ENCODE peak calls at places on chromosomes 11 and 22, in six cellular contexts. One of them, this sample, is unnamed.
A peak's percentile ranks its signal among the peaks of the same experiment; 100 is the strongest.

GRCh38 chr11:72303179-72303578 is 59.2 kb upstream of the PHOX2A start:
- DNase-seq in transverse colon: no peak
- DNase-seq in NCI-H774: no peak
- DNase-seq in B cell: no peak
- DNase-seq in NCI-H1694 treated with DMSO at 0.1 percent for 48 hours: no peak
- DNase-seq in MV-4-11: no peak
- DNase-seq in this sample: no peak

GRCh38 chr11:102581091-102581490 is 44.0 kb downstream of the MMP20 start:
- DNase-seq in MV-4-11: no peak
- DNase-seq in transverse colon: no peak
- DNase-seq in NCI-H1694 treated with DMSO at 0.1 percent for 48 hours: no peak
- DNase-seq in NCI-H774: no peak
- DNase-seq in B cell: no peak
- DNase-seq in this sample: no peak

GRCh38 chr22:18136563-18137320 is 13.2 kb upstream of the USP18 start:
- DNase-seq in NCI-H774: no peak
- DNase-seq in B cell: peak; percentile 5
- DNase-seq in MV-4-11: no peak
- DNase-seq in NCI-H1694 treated with DMSO at 0.1 percent for 48 hours: no peak
- DNase-seq in transverse colon: no peak
- DNase-seq in this sample: no peak

GRCh38 chr22:30169002-30169401 is 77.6 kb downstream of the LIF start:
- DNase-seq in transverse colon: no peak
- DNase-seq in MV-4-11: no peak
- DNase-seq in NCI-H774: no peak
- DNase-seq in B cell: no peak
- DNase-seq in NCI-H1694 treated with DMSO at 0.1 percent for 48 hours: no peak
- DNase-seq in this sample: no peak

GRCh38 chr11:12673601-12673923 is 659 bp upstream of the TEAD1 start:
- DNase-seq in B cell: no peak
- DNase-seq in NCI-H774: no peak
- DNase-seq in NCI-H1694 treated with DMSO at 0.1 percent for 48 hours: no peak
- DNase-seq in transverse colon: no peak
- DNase-seq in MV-4-11: no peak
- DNase-seq in this sample: no peak

GRCh38 chr11:56700919-56701485 is 2.1 kb downstream of the OR9G1 start:
- DNase-seq in NCI-H1694 treated with DMSO at 0.1 percent for 48 hours: no peak
- DNase-seq in MV-4-11: no peak
- DNase-seq in NCI-H774: no peak
- DNase-seq in B cell: no peak
- DNase-seq in transverse colon: no peak
- DNase-seq in this sample: no peak

GRCh38 chr11:10600570-10601248 is 32.2 kb upstream of the LYVE1 start:
- DNase-seq in NCI-H774: no peak
- DNase-seq in B cell: no peak
- DNase-seq in NCI-H1694 treated with DMSO at 0.1 percent for 48 hours: no peak
- DNase-seq in transverse colon: no peak
- DNase-seq in MV-4-11: no peak
- DNase-seq in this sample: peak; percentile 6

GRCh38 chr11:23284626-23285025 is 424.4 kb upstream of the CCDC179 start:
- DNase-seq in MV-4-11: no peak
- DNase-seq in B cell: no peak
- DNase-seq in NCI-H1694 treated with DMSO at 0.1 percent for 48 hours: no peak
- DNase-seq in transverse colon: no peak
- DNase-seq in NCI-H774: no peak
- DNase-seq in this sample: no peak

GRCh38 chr11:103731681-103732080 is 304.8 kb upstream of the DDI1 start:
- DNase-seq in NCI-H1694 treated with DMSO at 0.1 percent for 48 hours: no peak
- DNase-seq in MV-4-11: no peak
- DNase-seq in NCI-H774: no peak
- DNase-seq in transverse colon: no peak
- DNase-seq in B cell: no peak
- DNase-seq in this sample: no peak